ENCODE peak calls at places on chromosomes 3 and 15, in eight cellular contexts. Q is GM23338; O is left lung; J is aorta; E is CD4-positive, CD25-positive, alpha-beta regulatory T cell; M is psoas muscle; B is heart right ventricle; G is pancreas. N is an unnamed sample. For H3K4me1, the result is how much of the 10 kb centered on the place peaks cover.

GRCh38 chr3:40608091-40608490 is 83.3 kb downstream of the ZNF621 start:
- ATAC-seq in Q (no peak), O (peak), J (no peak), E (no peak), M (no peak), B (peak), G (no peak), N (no peak)

GRCh38 chr3:53147903-53148400 is 13.1 kb upstream of the PRKCD start:
- ATAC-seq in Q (no peak), O (no peak), J (no peak), E (no peak), M (no peak), B (no peak), G (no peak), N (no peak)

GRCh38 chr3:188220097-188220788 is 66.3 kb downstream of the LPP start:
- ATAC-seq in Q (no peak), O (no peak), J (peak), E (no peak), M (peak), B (peak), G (no peak), N (peak)

GRCh38 chr15:60412807-60413597 is 15.2 kb upstream of the ANXA2 start:
- ATAC-seq in Q (peak), O (peak), J (no peak), E (no peak), M (no peak), B (no peak), G (no peak), N (peak)

GRCh38 chr15:31208804-31209203 is 107.3 kb upstream of the TRPM1 start:
- ATAC-seq in Q (no peak), O (no peak), J (no peak), E (no peak), M (no peak), B (no peak), G (no peak), N (no peak)

GRCh38 chr15:85708402-85708932 is 86.3 kb downstream of the KLHL25 start:
- ATAC-seq in Q (no peak), O (peak), J (no peak), E (no peak), M (peak), B (peak), G (peak), N (no peak)

GRCh38 chr3:103381286-103381685 is 946.5 kb downstream of the ZPLD1 start:
- ATAC-seq in Q (no peak), O (no peak), J (no peak), E (no peak), M (no peak), B (no peak), G (no peak), N (no peak)

GRCh38 chr3:158696618-158697017 is 24.2 kb upstream of the LXN start:
- ATAC-seq in Q (no peak), O (no peak), J (no peak), E (no peak), M (no peak), B (no peak), G (no peak), N (no peak)

GRCh38 chr3:154040283-154040682 is 80.9 kb upstream of the ARHGEF26 start:
- ATAC-seq in Q (no peak), O (peak), J (no peak), E (no peak), M (no peak), B (no peak), G (no peak), N (no peak)

GRCh38 chr15:30788595-30788994 is 115.1 kb upstream of the FAN1 start:
- ATAC-seq in Q (no peak), O (no peak), J (no peak), E (no peak), M (no peak), B (no peak), G (no peak), N (no peak)

GRCh38 chr15:57611938-57612337 is 20.2 kb downstream of the MYZAP start:
- ATAC-seq in Q (peak), O (peak), J (peak), E (no peak), M (peak), B (peak), G (peak), N (peak)

GRCh38 chr3:51099794-51100542 is 285.1 kb upstream of the MANF start:
- ATAC-seq in Q (peak), O (peak), J (no peak), E (no peak), M (peak), B (no peak), G (peak), N (peak)

GRCh38 chr3:46359748-46360509 is 6.0 kb downstream of the CCR2 start:
- ATAC-seq in Q (no peak), O (peak), J (no peak), E (peak), M (peak), B (no peak), G (no peak), N (peak)

GRCh38 chr3:32438596-32439344 is 47.1 kb downstream of the CMTM7 start:
- ATAC-seq in Q (no peak), O (peak), J (no peak), E (peak), M (no peak), B (no peak), G (no peak), N (no peak)

GRCh38 chr3:169542347-169542751 is 121.2 kb downstream of the MECOM start:
- ATAC-seq in Q (no peak), O (no peak), J (peak), E (no peak), M (no peak), B (no peak), G (no peak), N (no peak)

GRCh38 chr3:194682189-194682588 is 3.5 kb upstream of the FAM43A start:
- ATAC-seq in Q (no peak), O (no peak), J (no peak), E (no peak), M (no peak), B (no peak), G (no peak), N (no peak)

GRCh38 chr15:72252663-72253299 is 19.6 kb downstream of the PARP6 start:
- ATAC-seq in Q (no peak), O (no peak), J (no peak), E (no peak), M (no peak), B (no peak), G (no peak), N (no peak)

GRCh38 chr15:44710236-44711088 is 661 bp downstream of the PATL2 start:
- ATAC-seq in Q (peak), O (peak), J (no peak), E (no peak), M (no peak), B (no peak), G (no peak), N (no peak)

GRCh38 chr3:149128856-149129255 is 582 bp upstream of the HPS3 start:
- ATAC-seq in Q (no peak), O (no peak), J (no peak), E (no peak), M (no peak), B (no peak), G (no peak), N (no peak)

GRCh38 chr15:38308242-38308641 is 55.6 kb downstream of the SPRED1 start:
- ATAC-seq in Q (no peak), O (no peak), J (no peak), E (no peak), M (no peak), B (no peak), G (no peak), N (no peak)

GRCh38 chr3:126191246-126191645 is 10.9 kb upstream of the ALDH1L1 start:
- ATAC-seq in Q (no peak), O (no peak), J (no peak), E (no peak), M (no peak), B (no peak), G (no peak), N (no peak)

GRCh38 chr3:14857506-14857905 is 38.7 kb downstream of the FGD5 start:
- ATAC-seq in Q (peak), O (no peak), J (no peak), E (no peak), M (no peak), B (no peak), G (no peak), N (no peak)

GRCh38 chr3:120368172-120368571 is 19.0 kb upstream of the LRRC58 start:
- ATAC-seq in Q (no peak), O (no peak), J (no peak), E (no peak), M (no peak), B (no peak), G (no peak), N (no peak)

GRCh38 chr3:42191443-42191747 is 74.6 kb downstream of the CCK start:
- ATAC-seq in Q (peak), O (no peak), J (no peak), E (no peak), M (no peak), B (peak), G (no peak), N (no peak)

GRCh38 chr3:14538451-14539088 is 1.6 kb downstream of the GRIP2 start:
- ATAC-seq in Q (no peak), O (no peak), J (no peak), E (no peak), M (no peak), B (peak), G (no peak), N (no peak)

GRCh38 chr3:140720242-140720641 is 42.4 kb downstream of the TRIM42 start:
- ATAC-seq in Q (no peak), O (no peak), J (peak), E (no peak), M (no peak), B (peak), G (no peak), N (peak)

GRCh38 chr3:123582315-123582714 is 2.5 kb downstream of the HACD2 start:
- ATAC-seq in Q (no peak), O (no peak), J (no peak), E (no peak), M (no peak), B (no peak), G (no peak), N (no peak)

GRCh38 chr3:176906046-176906905 is 291.0 kb downstream of the TBL1XR1 start:
- ATAC-seq in Q (no peak), O (no peak), J (peak), E (no peak), M (no peak), B (no peak), G (peak), N (peak)

GRCh38 chr15:71549100-71549499 is 261.3 kb upstream of the NR2E3 start:
- ATAC-seq in Q (no peak), O (no peak), J (no peak), E (no peak), M (no peak), B (no peak), G (no peak), N (no peak)

GRCh38 chr15:55084673-55085072 is 112.1 kb downstream of the RSL24D1 start:
- ATAC-seq in Q (no peak), O (no peak), J (no peak), E (no peak), M (no peak), B (no peak), G (no peak), N (no peak)

GRCh38 chr3:50481992-50482391 is 21.4 kb downstream of the CACNA2D2 start:
- ATAC-seq in Q (peak), O (peak), J (no peak), E (no peak), M (no peak), B (no peak), G (no peak), N (no peak)

GRCh38 chr3:166455724-166456123 is 618.5 kb upstream of the BCHE start:
- ATAC-seq in Q (no peak), O (no peak), J (no peak), E (no peak), M (no peak), B (no peak), G (no peak), N (no peak)

GRCh38 chr3:30612422-30613134 is 6.2 kb downstream of the TGFBR2 start:
- ATAC-seq in Q (no peak), O (no peak), J (no peak), E (no peak), M (no peak), B (no peak), G (no peak), N (no peak)

GRCh38 chr3:14989943-14990753 is 42.8 kb downstream of the NR2C2 start:
- ATAC-seq in Q (peak), O (peak), J (no peak), E (no peak), M (no peak), B (peak), G (no peak), N (no peak)

GRCh38 chr3:17579289-17580031 is 163.0 kb downstream of the TBC1D5 start:
- ATAC-seq in Q (no peak), O (no peak), J (no peak), E (no peak), M (no peak), B (no peak), G (no peak), N (no peak)

DNA sequence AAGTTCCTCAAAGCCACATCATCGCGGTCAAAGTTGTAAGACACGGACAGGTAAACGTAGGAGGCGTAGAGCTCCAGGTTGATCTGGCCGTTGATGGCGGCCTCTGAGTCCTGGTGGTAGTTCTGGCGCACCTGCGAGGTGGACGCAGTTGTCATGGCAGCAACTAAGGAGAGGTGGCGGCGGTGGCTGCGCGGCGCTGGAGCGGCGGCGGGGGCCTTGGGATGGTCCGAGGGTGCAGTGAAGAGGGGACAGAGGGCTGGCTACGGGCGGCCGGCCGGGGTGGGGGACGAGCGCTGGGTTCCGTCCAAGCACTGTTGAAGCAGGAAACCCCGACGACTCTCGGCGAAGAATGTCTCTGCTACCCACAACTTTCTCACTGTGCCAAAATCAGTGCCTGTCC is 38.9 kb downstream of the RAB7A start:
- ATAC-seq in Q (no peak), O (no peak), J (no peak), E (no peak), M (no peak), B (no peak), G (no peak), N (no peak)
- H3K4me1 ChIP-seq in Q (under half), O (under half), J (under half), E (under half), M (half or more), B (half or more), G (under half), N (under half)

GRCh38 chr3:48596676-48597407 is 1.7 kb upstream of the COL7A1 start:
- ATAC-seq in Q (no peak), O (no peak), J (no peak), E (no peak), M (no peak), B (no peak), G (no peak), N (no peak)
- H3K4me1 ChIP-seq in Q (under half), O (under half), J (under half), E (under half), M (half or more), B (half or more), G (under half), N (under half)

GRCh38 chr3:25661694-25662455 is 2.8 kb downstream of the TOP2B start:
- ATAC-seq in Q (no peak), O (no peak), J (no peak), E (no peak), M (no peak), B (no peak), G (no peak), N (no peak)

GRCh38 chr3:25662921-25663320 is 1.8 kb downstream of the TOP2B start:
- ATAC-seq in Q (no peak), O (no peak), J (no peak), E (no peak), M (no peak), B (no peak), G (no peak), N (no peak)

GRCh38 chr3:25664066-25664809 is 469 bp downstream of the TOP2B start:
- ATAC-seq in Q (peak), O (peak), J (peak), E (peak), M (peak), B (peak), G (peak), N (peak)

GRCh38 chr3:25664810-25665645 is at the start of gene TOP2B:
- ATAC-seq in Q (peak), O (peak), J (peak), E (peak), M (peak), B (peak), G (peak), N (peak)

DNA sequence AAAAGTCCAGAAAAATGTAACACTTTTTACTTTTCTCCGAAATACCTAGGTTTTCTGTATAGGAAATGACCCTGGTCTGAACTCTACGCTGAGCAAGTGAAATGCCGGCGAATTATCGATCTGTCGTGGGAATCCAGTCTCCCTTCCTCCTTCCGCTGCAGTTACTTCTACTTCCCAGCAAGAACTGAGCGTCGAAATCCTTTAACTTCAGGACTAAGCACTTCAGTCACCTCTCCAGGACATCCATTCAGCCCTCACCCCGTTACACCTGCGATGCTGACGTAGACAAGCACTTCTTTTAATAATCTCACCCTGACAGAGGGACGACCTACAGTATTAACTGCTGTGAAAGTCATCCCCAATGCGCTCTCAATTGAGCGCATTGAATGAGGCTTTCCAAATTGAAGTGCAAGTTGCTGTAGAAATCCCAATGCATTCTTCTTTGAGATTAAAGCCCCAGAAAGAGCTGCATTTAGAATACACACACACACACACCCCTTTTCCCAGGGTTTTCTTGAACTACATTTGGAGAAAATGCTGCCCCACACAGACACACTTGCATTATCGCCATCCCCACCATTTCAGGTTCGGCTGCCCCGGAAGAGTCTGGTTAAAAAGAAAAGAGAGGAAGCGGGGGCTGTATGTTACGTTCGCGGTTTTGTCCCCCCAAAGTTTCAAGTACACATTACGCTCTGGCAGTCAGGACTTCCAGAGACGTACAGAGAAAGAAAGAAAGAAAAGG is 1.2 kb downstream of the TOP2B start:
- ATAC-seq in Q (peak), O (peak), J (peak), E (peak), M (no peak), B (no peak), G (peak), N (no peak)
- H3K4me1 ChIP-seq in Q (under half), O (under half), J (under half), E (half or more), M (under half), B (under half), G (under half), N (half or more)

GRCh38 chr3:119305271-119305670 is 11.1 kb downstream of the ARHGAP31 start:
- ATAC-seq in Q (no peak), O (no peak), J (no peak), E (no peak), M (no peak), B (no peak), G (no peak), N (peak)
- H3K4me1 ChIP-seq in Q (under half), O (under half), J (under half), E (under half), M (under half), B (half or more), G (under half), N (under half)

GRCh38 chr3:186722457-186722856 is 5.3 kb downstream of the KNG1 start:
- ATAC-seq in Q (peak), O (no peak), J (no peak), E (no peak), M (no peak), B (no peak), G (no peak), N (no peak)
- H3K4me1 ChIP-seq in Q (under half), O (under half), J (under half), E (under half), M (under half), B (under half), G (under half), N (under half)

GRCh38 chr3:44999782-45000181 is 23.7 kb downstream of the EXOSC7 start:
- ATAC-seq in Q (no peak), O (peak), J (no peak), E (no peak), M (no peak), B (no peak), G (no peak), N (no peak)
- H3K4me1 ChIP-seq in Q (under half), O (under half), J (under half), E (under half), M (under half), B (under half), G (under half), N (under half)

GRCh38 chr3:12996181-12996506 is 77.1 kb downstream of the IQSEC1 start:
- ATAC-seq in Q (no peak), O (no peak), J (no peak), E (no peak), M (no peak), B (no peak), G (no peak), N (no peak)
- H3K4me1 ChIP-seq in Q (under half), O (under half), J (under half), E (under half), M (under half), B (under half), G (under half), N (under half)

DNA sequence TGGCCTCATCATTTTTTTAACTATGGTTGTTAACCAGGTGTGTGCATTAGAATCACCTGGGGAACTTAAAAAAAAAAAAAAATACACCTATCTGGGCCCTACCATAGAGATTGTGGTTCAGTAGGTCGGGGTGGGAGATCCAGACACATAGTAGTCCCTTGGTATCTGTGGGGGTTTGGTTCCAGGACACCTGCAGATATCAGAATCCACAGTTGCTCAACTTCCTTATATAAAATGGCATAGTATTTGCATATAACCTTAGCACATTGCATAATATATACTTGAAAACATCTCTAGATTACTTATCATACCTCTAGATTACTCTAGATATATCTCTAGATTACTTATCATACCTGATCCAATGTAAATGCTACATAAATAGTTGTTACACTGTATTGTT is 5.0 kb downstream of the IQGAP1 start:
- ATAC-seq in Q (no peak), O (no peak), J (no peak), E (no peak), M (no peak), B (no peak), G (no peak), N (no peak)
- H3K4me1 ChIP-seq in Q (half or more), O (under half), J (under half), E (half or more), M (half or more), B (half or more), G (under half), N (half or more)